ENCODE peak calls at places on chromosomes 6 and 20, in four cellular contexts. N is T-helper 1 cell, W is occipital lobe, E is left ventricle myocardium superior. V is an unnamed sample.

GRCh38 chr6:10441004-10441654 is 26.3 kb upstream of the TFAP2A start:
- DNase-seq in N (no peak), W (no peak), E (no peak), V (no peak)

GRCh38 chr6:14294270-14294951 is 176.8 kb downstream of the CD83 start:
- DNase-seq in N (no peak), W (no peak), E (no peak), V (no peak)

GRCh38 chr6:1325471-1326309 is 13.8 kb downstream of the FOXQ1 start:
- DNase-seq in N (no peak), W (no peak), E (no peak), V (no peak)

GRCh38 chr6:12602951-12603710 is 113.4 kb upstream of the PHACTR1 start:
- DNase-seq in N (no peak), W (no peak), E (peak; percentile 32), V (peak; percentile 12)

GRCh38 chr6:89324304-89324703 is 9.2 kb upstream of the GABRR2 start:
- DNase-seq in N (no peak), W (no peak), E (no peak), V (no peak)

GRCh38 chr6:28488916-28489365 is 26.7 kb downstream of the GPX6 start:
- DNase-seq in N (no peak), W (no peak), E (no peak), V (no peak)

GRCh38 chr6:41607736-41608135 is 30.5 kb upstream of the MDFI start:
- DNase-seq in N (no peak), W (no peak), E (no peak), V (no peak)

GRCh38 chr6:33419580-33420492 is at the start of gene SYNGAP1:
- DNase-seq in N (no peak), W (peak; percentile 59), E (peak; percentile 76), V (peak; percentile 34)

GRCh38 chr6:157203312-157203744 is 120.0 kb downstream of the TMEM242 start:
- DNase-seq in N (no peak), W (no peak), E (no peak), V (no peak)

GRCh38 chr6:134880487-134881190 is 69.3 kb downstream of the ALDH8A1 start:
- DNase-seq in N (no peak), W (no peak), E (no peak), V (no peak)

GRCh38 chr6:166621114-166621540 is 5.9 kb downstream of the RPS6KA2 start:
- DNase-seq in N (no peak), W (no peak), E (no peak), V (no peak)

GRCh38 chr20:17612975-17613327 is 43.1 kb downstream of the DSTN start:
- DNase-seq in N (no peak), W (no peak), E (no peak), V (no peak)

GRCh38 chr6:143556529-143556928 is 45.0 kb upstream of the FUCA2 start:
- DNase-seq in N (no peak), W (no peak), E (no peak), V (no peak)

GRCh38 chr20:1103751-1104150 is 14.7 kb upstream of the PSMF1 start:
- DNase-seq in N (no peak), W (no peak), E (no peak), V (no peak)

V was measured in hypothalamus.